ENCODE peak calls at places on chromosome 1, in four cellular contexts. One of them, this sample, is unnamed.

GRCh38 chr1:201999625-202000238 is 10.7 kb upstream of the ELF3 start:
- DNase-seq in IMR-90: peak; percentile 53
- DNase-seq in ovary: no peak
- DNase-seq in tibial artery: no peak
- DNase-seq in this sample: peak; percentile 60

GRCh38 chr1:88998716-88999115 is 6.3 kb upstream of the KYAT3 start:
- DNase-seq in ovary: no peak
- DNase-seq in IMR-90: peak; percentile 69
- DNase-seq in tibial artery: no peak
- DNase-seq in this sample: peak; percentile 80

GRCh38 chr1:966603-967295 is 467 bp downstream of the PLEKHN1 start:
- DNase-seq in IMR-90: peak; percentile 50
- DNase-seq in tibial artery: peak; percentile 59
- DNase-seq in ovary: no peak
- DNase-seq in this sample: peak; percentile 57

GRCh38 chr1:147547065-147547464 is 5.8 kb downstream of the BCL9 start:
- DNase-seq in ovary: no peak
- DNase-seq in IMR-90: no peak
- DNase-seq in tibial artery: no peak
- DNase-seq in this sample: no peak

GRCh38 chr1:99264201-99265021 is at the start of gene PLPPR4:
- DNase-seq in IMR-90: peak; percentile 43
- DNase-seq in tibial artery: peak; percentile 33
- DNase-seq in ovary: no peak
- DNase-seq in this sample: peak; percentile 30

GRCh38 chr1:16631248-16632043 is 18.1 kb upstream of the NBPF1 start:
- DNase-seq in IMR-90: no peak
- DNase-seq in ovary: peak; percentile 29
- DNase-seq in tibial artery: no peak
- DNase-seq in this sample: no peak

GRCh38 chr1:198919667-198920398 is 281.0 kb downstream of the PTPRC start:
- DNase-seq in tibial artery: no peak
- DNase-seq in ovary: no peak
- DNase-seq in IMR-90: no peak
- DNase-seq in this sample: peak; percentile 60

GRCh38 chr1:65308781-65309316 is 494 bp upstream of the DNAJC6 start:
- DNase-seq in tibial artery: no peak
- DNase-seq in ovary: no peak
- DNase-seq in IMR-90: no peak
- DNase-seq in this sample: no peak

GRCh38 chr1:116203192-116203723 is 92.1 kb downstream of the MAB21L3 start:
- DNase-seq in IMR-90: no peak
- DNase-seq in ovary: no peak
- DNase-seq in tibial artery: no peak
- DNase-seq in this sample: no peak
- TF ChIP-seq CTCF in IMR-90: no peak
- TF ChIP-seq CTCF in ovary: no peak
- TF ChIP-seq CTCF in tibial artery: no peak
- TF ChIP-seq CTCF in this sample: no peak

GRCh38 chr1:43991476-43992231 is at the start of gene CCDC24:
- DNase-seq in IMR-90: peak; percentile 67
- DNase-seq in ovary: peak; percentile 86
- DNase-seq in tibial artery: peak; percentile 86
- DNase-seq in this sample: peak; percentile 77

GRCh38 chr1:43993206-43993914 is 2.0 kb downstream of the CCDC24 start:
- DNase-seq in IMR-90: no peak
- DNase-seq in tibial artery: no peak
- DNase-seq in ovary: no peak
- DNase-seq in this sample: no peak

GRCh38 chr1:43992232-43992995 is 1.0 kb downstream of the CCDC24 start:
- DNase-seq in tibial artery: no peak
- DNase-seq in ovary: no peak
- DNase-seq in IMR-90: no peak
- DNase-seq in this sample: no peak

GRCh38 chr1:43991200-43991475 is 261 bp upstream of the CCDC24 start:
- DNase-seq in ovary: no peak
- DNase-seq in tibial artery: no peak
- DNase-seq in IMR-90: no peak
- DNase-seq in this sample: no peak

DNA sequence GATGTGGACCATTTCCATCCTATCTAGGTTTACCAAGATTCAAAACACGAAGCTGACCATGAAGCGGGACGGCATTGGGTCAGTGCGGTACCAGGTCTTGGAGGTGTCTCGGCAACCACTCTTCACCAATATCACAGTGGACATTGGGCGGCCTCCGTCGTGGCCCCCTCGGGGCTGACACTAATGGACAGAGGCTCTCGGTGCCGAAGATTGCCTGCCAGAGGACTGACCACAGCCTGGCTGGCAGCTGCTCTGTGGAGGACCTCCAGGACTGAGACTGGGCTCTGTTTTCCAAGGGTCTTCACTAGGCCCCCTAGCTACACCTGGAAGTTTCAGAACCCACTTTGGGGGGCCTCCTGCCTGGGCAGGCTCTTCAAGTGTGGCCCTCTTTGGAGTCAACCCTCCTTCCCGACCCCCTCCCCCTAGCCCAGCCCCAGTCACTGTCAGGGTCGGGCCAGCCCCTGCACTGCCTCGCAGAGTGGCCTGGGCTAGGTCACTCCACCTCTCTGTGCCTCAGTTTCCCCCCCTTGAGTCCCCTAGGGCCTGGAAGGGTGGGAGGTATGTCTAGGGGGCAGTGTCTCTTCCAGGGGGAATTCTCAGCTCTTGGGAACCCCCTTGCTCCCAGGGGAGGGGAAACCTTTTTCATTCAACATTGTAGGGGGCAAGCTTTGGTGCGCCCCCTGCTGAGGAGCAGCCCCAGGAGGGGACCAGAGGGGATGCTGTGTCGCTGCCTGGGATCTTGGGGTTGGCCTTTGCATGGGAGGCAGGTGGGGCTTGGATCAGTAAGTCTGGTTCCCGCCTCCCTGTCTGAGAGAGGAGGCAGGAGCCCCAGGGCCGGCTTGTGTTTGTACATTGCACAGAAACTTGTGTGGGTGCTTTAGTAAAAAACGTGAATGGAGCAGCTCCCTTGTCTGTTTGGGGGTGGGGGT is 864 bp upstream of the CCDC24 start:
- DNase-seq in IMR-90: no peak
- DNase-seq in tibial artery: no peak
- DNase-seq in ovary: no peak
- DNase-seq in this sample: no peak
- TF ChIP-seq CTCF in IMR-90: no peak
- TF ChIP-seq CTCF in tibial artery: no peak
- TF ChIP-seq CTCF in ovary: no peak
- TF ChIP-seq CTCF in this sample: no peak

DNA sequence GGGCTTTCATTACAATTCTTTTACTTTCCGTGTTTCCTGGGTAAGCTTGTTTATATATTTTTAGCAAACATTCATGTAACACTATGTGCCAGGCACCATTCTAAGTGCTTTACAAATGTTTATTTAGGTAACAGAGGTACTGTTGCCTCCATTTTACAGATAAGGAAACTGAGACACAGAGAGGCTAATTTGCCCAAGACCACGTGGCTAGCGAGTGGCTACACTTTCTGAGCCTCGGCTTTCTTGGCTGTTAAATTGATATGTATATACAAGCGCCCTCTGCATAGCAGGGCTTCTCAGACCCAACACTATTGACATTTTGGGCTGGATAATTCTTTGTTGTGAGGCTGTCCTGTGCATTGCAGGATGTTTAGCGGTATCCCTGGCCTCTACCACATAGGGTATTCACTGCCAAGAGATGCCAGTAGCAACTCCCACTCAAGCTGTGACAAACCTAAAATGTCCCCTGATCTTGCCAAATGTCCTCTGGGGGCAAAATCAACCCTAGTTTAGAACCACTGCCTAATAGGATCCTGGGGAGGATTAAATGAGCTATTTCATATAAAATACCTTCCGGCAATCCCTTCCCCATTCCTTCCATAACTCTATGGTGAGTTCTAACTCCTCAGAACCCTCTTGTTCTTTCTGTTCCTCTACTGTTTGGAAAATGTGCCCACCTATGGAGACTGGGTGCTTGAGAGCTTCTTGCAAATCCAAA is 17.2 kb upstream of the ID3 start:
- DNase-seq in ovary: no peak
- DNase-seq in tibial artery: no peak
- DNase-seq in IMR-90: no peak
- DNase-seq in this sample: no peak
- TF ChIP-seq CTCF in ovary: no peak
- TF ChIP-seq CTCF in tibial artery: no peak
- TF ChIP-seq CTCF in IMR-90: no peak
- TF ChIP-seq CTCF in this sample: no peak

DNA sequence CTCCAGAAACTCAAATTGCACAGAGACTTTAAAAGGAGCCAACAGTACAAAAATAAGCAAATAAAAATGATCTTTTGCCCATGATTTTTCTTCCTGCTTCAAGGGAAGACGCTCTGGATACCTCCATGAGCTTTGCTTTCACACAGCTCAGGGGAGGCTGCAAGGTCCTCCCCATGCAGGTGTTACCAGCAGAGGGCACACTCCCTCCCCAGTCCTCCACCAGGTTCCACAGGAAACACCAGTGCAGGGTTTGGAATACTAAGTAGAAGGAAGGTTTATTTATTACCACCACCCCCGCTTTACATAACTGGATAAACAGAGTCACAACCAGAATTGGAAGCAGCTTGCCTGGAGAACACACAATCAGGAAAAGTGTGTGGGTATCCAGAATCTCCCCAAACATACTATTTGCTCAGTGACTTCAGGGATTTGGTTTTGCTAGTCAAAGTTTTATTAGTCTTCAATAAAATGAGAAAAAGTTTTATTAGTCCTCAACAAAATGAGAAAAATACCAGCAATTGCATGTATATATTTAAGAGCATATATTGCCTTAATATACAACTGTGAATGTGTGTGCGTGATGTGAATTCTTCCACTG is 37.3 kb downstream of the HSD3B1 start:
- DNase-seq in ovary: no peak
- DNase-seq in IMR-90: no peak
- DNase-seq in tibial artery: no peak
- DNase-seq in this sample: no peak
- TF ChIP-seq CTCF in ovary: no peak
- TF ChIP-seq CTCF in IMR-90: peak; percentile 9
- TF ChIP-seq CTCF in tibial artery: no peak
- TF ChIP-seq CTCF in this sample: peak; percentile 38

GRCh38 chr1:87279966-87280535 is 48.6 kb upstream of the LMO4 start:
- DNase-seq in ovary: no peak
- DNase-seq in IMR-90: peak; percentile 16
- DNase-seq in tibial artery: no peak
- DNase-seq in this sample: peak; percentile 42
- TF ChIP-seq CTCF in ovary: no peak
- TF ChIP-seq CTCF in IMR-90: no peak
- TF ChIP-seq CTCF in tibial artery: no peak
- TF ChIP-seq CTCF in this sample: no peak

GRCh38 chr1:159005676-159006075 is 4.0 kb upstream of the IFI16 start:
- DNase-seq in tibial artery: no peak
- DNase-seq in ovary: no peak
- DNase-seq in IMR-90: no peak
- DNase-seq in this sample: peak; percentile 93
- TF ChIP-seq CTCF in tibial artery: no peak
- TF ChIP-seq CTCF in ovary: no peak
- TF ChIP-seq CTCF in IMR-90: no peak
- TF ChIP-seq CTCF in this sample: no peak

This sample was measured in cardiac fibroblast.